ENCODE peak calls at places on chromosomes 16 and 17, in four cellular contexts. O is colonic mucosa, W is fibroblast of lung, Q is fibroblast of the aortic adventitia. M is an unnamed sample.

GRCh38 chr17:17412331-17412730 is 64.5 kb upstream of the MED9 start:
- DNase-seq in O (no peak), W (peak; percentile 84), Q (peak; percentile 75), M (no peak)

GRCh38 chr17:42843358-42843934 is 934 bp upstream of the AOC2 start:
- DNase-seq in O (peak; percentile 48), W (peak; percentile 54), Q (peak; percentile 85), M (peak; percentile 43)

GRCh38 chr17:9386401-9386800 is 189.2 kb downstream of the STX8 start:
- DNase-seq in O (peak; percentile 28), W (peak; percentile 42), Q (no peak), M (no peak)

GRCh38 chr16:57387598-57388354 is 15.5 kb downstream of the CX3CL1 start:
- DNase-seq in O (no peak), W (no peak), Q (no peak), M (no peak)

GRCh38 chr17:82242977-82243647 is 14.3 kb downstream of the SLC16A3 start:
- DNase-seq in O (peak; percentile 67), W (peak; percentile 81), Q (peak; percentile 84), M (peak; percentile 63)

GRCh38 chr16:68370921-68371651 is 60.3 kb downstream of the PRMT7 start:
- DNase-seq in O (no peak), W (no peak), Q (no peak), M (no peak)

GRCh38 chr17:60305141-60305540 is 86.8 kb downstream of the USP32 start:
- DNase-seq in O (peak; percentile 20), W (no peak), Q (no peak), M (no peak)

GRCh38 chr17:47848198-47848513 is 2.8 kb downstream of the SP6 start:
- DNase-seq in O (no peak), W (no peak), Q (no peak), M (no peak)

GRCh38 chr17:57553991-57554825 is 190.9 kb downstream of the CCDC182 start:
- DNase-seq in O (no peak), W (peak; percentile 54), Q (no peak), M (no peak)

GRCh38 chr17:49872776-49873377 is 25.0 kb upstream of the TAC4 start:
- DNase-seq in O (no peak), W (no peak), Q (no peak), M (no peak)

GRCh38 chr16:79891458-79891857 is 290.9 kb upstream of the MAF start:
- DNase-seq in O (no peak), W (no peak), Q (no peak), M (no peak)

GRCh38 chr16:68470461-68471150 is 22.3 kb upstream of the SMPD3 start:
- DNase-seq in O (peak; percentile 42), W (no peak), Q (no peak), M (no peak)

GRCh38 chr17:2156666-2157065 is 101.8 kb downstream of the HIC1 start:
- DNase-seq in O (no peak), W (no peak), Q (no peak), M (no peak)
- TF ChIP-seq CTCF in O (no peak), W (no peak), Q (no peak), M (no peak)

DNA sequence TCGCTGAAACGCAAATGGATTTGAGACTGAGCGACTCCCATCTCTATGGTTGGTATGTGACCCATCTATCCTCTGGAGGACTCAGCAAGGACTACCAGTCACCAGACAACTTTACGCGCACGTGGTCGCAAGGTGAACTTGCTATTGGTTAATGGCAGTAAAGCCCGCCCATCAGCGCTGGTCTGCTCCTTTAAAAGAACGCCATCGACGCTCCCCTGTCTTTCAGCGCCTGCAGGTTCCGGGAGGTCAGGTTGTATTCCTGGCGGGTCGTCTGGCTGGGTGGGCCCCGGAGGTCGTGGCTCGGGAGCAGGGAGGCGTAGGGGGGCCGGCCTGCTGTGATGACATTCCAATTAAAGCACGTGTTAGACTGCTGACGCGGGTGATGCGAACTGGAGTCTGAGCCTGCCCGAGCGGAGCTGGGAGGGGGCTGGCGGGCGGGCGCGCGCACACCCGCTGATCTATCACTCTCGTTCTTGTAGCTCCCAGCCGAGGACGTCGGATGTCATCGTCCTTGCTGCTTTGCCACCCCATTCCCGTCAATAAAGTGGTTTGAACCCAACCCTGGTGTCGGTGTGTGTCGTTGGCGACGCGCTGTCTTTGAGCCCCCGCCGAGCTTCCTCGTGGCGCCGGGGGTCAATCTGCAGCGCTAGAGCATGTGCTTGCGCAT is 15.9 kb upstream of the ERN1 start:
- DNase-seq in O (peak; percentile 96), W (peak; percentile 100), Q (peak; percentile 100), M (peak; percentile 100)
- TF ChIP-seq CTCF in O (no peak), W (no peak), Q (no peak), M (no peak)

DNA sequence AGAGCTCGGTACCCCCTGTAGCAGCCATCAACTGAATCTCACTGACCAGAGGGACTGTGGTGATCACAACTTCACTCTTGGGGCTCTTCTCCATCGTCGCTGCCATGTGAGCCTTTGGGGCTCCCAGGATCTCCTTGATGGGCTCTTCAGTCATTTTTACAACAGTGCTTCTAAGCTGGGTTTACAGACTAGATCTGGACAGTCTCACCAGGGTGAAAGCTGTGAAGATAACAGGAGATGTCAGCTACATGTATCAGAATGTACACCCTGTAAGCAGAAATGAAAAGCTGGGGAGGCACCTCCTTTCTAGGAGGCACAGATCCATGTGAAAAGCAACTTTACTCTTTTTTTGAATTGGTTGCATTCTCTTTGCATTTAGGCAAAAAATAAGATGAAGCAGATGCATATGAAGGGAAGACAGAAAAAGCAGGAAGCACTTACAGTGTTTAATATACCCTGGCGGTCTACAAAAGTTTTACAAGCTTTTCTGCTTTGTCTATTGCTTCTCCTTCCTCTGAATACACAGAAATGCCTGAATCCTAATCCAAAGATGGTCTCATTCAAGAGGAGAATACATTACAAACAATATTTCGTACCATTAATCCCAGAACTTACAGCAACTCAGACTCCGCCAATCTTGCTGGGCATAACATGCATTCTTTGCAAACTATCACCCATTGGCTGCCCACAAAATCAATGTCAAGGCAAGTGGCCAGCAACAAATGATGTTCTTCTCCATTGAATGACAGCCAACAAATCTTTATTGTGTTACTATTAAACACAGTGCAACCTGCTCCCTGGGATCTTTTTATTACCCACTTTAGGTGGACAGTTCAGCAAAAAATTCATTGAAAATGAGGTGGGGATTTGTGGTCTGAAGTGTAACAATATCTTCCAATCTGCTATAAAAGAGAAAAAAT is 1.5 kb downstream of the TMEM100 start:
- DNase-seq in O (no peak), W (no peak), Q (no peak), M (no peak)
- TF ChIP-seq CTCF in O (no peak), W (no peak), Q (no peak), M (no peak)

DNA sequence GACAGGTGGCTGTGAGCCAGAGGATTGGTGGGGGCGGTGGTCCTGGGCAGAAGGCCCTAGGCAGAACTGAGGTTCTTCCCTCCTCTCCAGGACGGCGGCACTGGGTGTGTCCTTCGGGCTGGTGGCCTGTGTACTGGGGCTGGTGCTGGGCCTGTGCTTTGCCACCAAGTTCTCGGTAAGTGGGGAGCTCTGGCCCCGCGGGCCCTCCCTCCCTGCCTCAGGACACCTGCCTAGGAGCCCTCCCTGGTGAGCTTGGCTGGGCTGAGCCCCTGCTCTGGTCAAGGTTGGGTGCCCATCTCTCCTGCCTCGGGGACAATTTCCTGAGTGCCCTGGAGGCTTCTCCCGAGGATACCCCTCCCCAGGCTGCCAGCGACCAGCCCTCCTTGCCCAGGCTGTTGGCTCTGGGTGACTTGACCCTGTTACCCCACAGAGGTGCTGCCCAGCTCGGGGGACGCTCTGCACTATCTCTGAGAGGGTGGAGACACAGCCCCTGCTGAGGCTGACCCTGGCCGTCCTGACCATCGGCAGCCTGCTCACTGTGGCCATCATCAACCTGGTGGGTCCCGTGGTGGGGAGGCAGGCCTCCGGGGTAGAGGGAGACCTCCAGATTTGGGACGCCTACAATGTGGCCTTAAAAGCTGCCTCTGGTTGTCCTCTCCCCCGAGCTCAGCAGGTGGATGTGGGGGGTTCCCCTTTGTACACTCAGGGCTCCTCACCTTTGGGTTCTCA is 42.0 kb downstream of the ADCY7 start:
- DNase-seq in O (no peak), W (no peak), Q (no peak), M (no peak)
- TF ChIP-seq CTCF in O (no peak), W (no peak), Q (no peak), M (no peak)

GRCh38 chr16:69709456-69710084 is 16.8 kb downstream of the NQO1 start:
- DNase-seq in O (no peak), W (peak; percentile 61), Q (peak; percentile 84), M (no peak)
- TF ChIP-seq CTCF in O (peak; percentile 56), W (peak; percentile 43), Q (peak; percentile 57), M (peak; percentile 53)

GRCh38 chr17:40436631-40437030 is 6.6 kb upstream of the IGFBP4 start:
- DNase-seq in O (no peak), W (no peak), Q (no peak), M (no peak)
- TF ChIP-seq CTCF in O (no peak), W (no peak), Q (no peak), M (no peak)